ENCODE peak calls at places on chromosomes 16 and 17, in six cellular contexts. X is right cardiac atrium; U is naive thymus-derived CD4-positive, alpha-beta T cell; M is Panc1; G is left lung; N is CD8-positive, alpha-beta T cell. H is an unnamed sample.

GRCh38 chr17:27218041-27218440 is 75.9 kb upstream of the WSB1 start:
- ATAC-seq in X (no peak), U (no peak), M (no peak), G (no peak), N (no peak), H (no peak)

GRCh38 chr16:56514845-56515244 is 5.0 kb downstream of the BBS2 start:
- ATAC-seq in X (no peak), U (no peak), M (no peak), G (peak; percentile 7), N (no peak), H (no peak)

GRCh38 chr17:64572682-64573154 is 65.9 kb downstream of the CEP95 start:
- ATAC-seq in X (peak; percentile 75), U (peak; percentile 72), M (no peak), G (peak; percentile 33), N (peak; percentile 55), H (peak; percentile 72)

GRCh38 chr17:17089796-17090641 is 47.8 kb downstream of the MPRIP start:
- ATAC-seq in X (no peak), U (no peak), M (no peak), G (peak; percentile 7), N (no peak), H (no peak)

GRCh38 chr17:77264617-77265230 is 124.0 kb downstream of the SEC14L1 start:
- ATAC-seq in X (no peak), U (no peak), M (no peak), G (peak; percentile 72), N (no peak), H (no peak)

GRCh38 chr17:3546521-3546920 is 11.1 kb downstream of the TRPV3 start:
- ATAC-seq in X (no peak), U (no peak), M (no peak), G (no peak), N (no peak), H (no peak)

GRCh38 chr16:1176280-1176897 is 23.5 kb downstream of the CACNA1H start:
- ATAC-seq in X (no peak), U (no peak), M (peak; percentile 32), G (no peak), N (no peak), H (no peak)

GRCh38 chr17:59427996-59428395 is 96.5 kb downstream of the YPEL2 start:
- ATAC-seq in X (no peak), U (no peak), M (no peak), G (peak; percentile 29), N (no peak), H (peak; percentile 25)

GRCh38 chr17:19534562-19535149 is 1.0 kb downstream of the SLC47A1 start:
- ATAC-seq in X (no peak), U (peak; percentile 49), M (no peak), G (no peak), N (peak; percentile 40), H (no peak)

GRCh38 chr16:88534731-88535141 is 35.5 kb upstream of the ZC3H18 start:
- ATAC-seq in X (no peak), U (peak; percentile 31), M (no peak), G (peak; percentile 5), N (peak; percentile 4), H (peak; percentile 11)

GRCh38 chr17:56594528-56595418 is 1.3 kb downstream of the NOG start:
- ATAC-seq in X (peak; percentile 4), U (peak; percentile 27), M (peak; percentile 31), G (peak; percentile 1), N (no peak), H (no peak)

GRCh38 chr17:32265896-32266388 is 310 bp downstream of the RHBDL3 start:
- ATAC-seq in X (no peak), U (peak; percentile 10), M (peak; percentile 33), G (no peak), N (peak; percentile 2), H (peak; percentile 27)
- H3K27me3 ChIP-seq in X (no peaks in the 10 kb centered on the region), U (peaks cover 6% of the 10 kb centered on the region), M (peaks cover 14% of the 10 kb centered on the region), G (peaks cover 16% of the 10 kb centered on the region), N (peaks cover 13% of the 10 kb centered on the region), H (peaks cover 41% of the 10 kb centered on the region)

GRCh38 chr17:74325376-74325742 is 667 bp upstream of the KIF19 start:
- ATAC-seq in X (peak; percentile 49), U (peak; percentile 8), M (peak; percentile 27), G (no peak), N (peak; percentile 20), H (no peak)

GRCh38 chr17:74325743-74326379 is at the start of gene KIF19:
- ATAC-seq in X (peak; percentile 90), U (peak; percentile 87), M (peak; percentile 31), G (peak; percentile 88), N (peak; percentile 91), H (peak; percentile 51)

GRCh38 chr17:74328487-74328886 is 2.5 kb downstream of the KIF19 start:
- ATAC-seq in X (no peak), U (no peak), M (no peak), G (no peak), N (no peak), H (no peak)

GRCh38 chr17:74326506-74326905 is 480 bp downstream of the KIF19 start:
- ATAC-seq in X (no peak), U (no peak), M (no peak), G (no peak), N (no peak), H (no peak)

GRCh38 chr17:74324521-74324920 is 1.5 kb upstream of the KIF19 start:
- ATAC-seq in X (no peak), U (no peak), M (no peak), G (no peak), N (no peak), H (no peak)
- H3K27me3 ChIP-seq in X (no peaks in the 10 kb centered on the region), U (no peaks in the 10 kb centered on the region), M (no peaks in the 10 kb centered on the region), G (peaks cover 20% of the 10 kb centered on the region), N (no peaks in the 10 kb centered on the region), H (peaks cover 53% of the 10 kb centered on the region)

GRCh38 chr16:23303685-23304084 is 1.6 kb downstream of the SCNN1B start:
- ATAC-seq in X (no peak), U (no peak), M (no peak), G (no peak), N (no peak), H (no peak)
- H3K27me3 ChIP-seq in X (peaks cover 3% of the 10 kb centered on the region), U (no peaks in the 10 kb centered on the region), M (peaks cover 4% of the 10 kb centered on the region), G (peaks cover 13% of the 10 kb centered on the region), N (no peaks in the 10 kb centered on the region), H (peaks cover 77% of the 10 kb centered on the region)

GRCh38 chr16:71359431-71359830 is 908 bp downstream of the CALB2 start:
- ATAC-seq in X (no peak), U (no peak), M (no peak), G (no peak), N (no peak), H (no peak)
- H3K27me3 ChIP-seq in X (no peaks in the 10 kb centered on the region), U (no peaks in the 10 kb centered on the region), M (no peaks in the 10 kb centered on the region), G (no peaks in the 10 kb centered on the region), N (peaks cover 8% of the 10 kb centered on the region), H (peaks cover 45% of the 10 kb centered on the region)

GRCh38 chr16:76197925-76198324 is 79.3 kb upstream of the CNTNAP4 start:
- ATAC-seq in X (no peak), U (no peak), M (no peak), G (no peak), N (no peak), H (no peak)
- H3K27me3 ChIP-seq in X (no peaks in the 10 kb centered on the region), U (no peaks in the 10 kb centered on the region), M (no peaks in the 10 kb centered on the region), G (no peaks in the 10 kb centered on the region), N (no peaks in the 10 kb centered on the region), H (no peaks in the 10 kb centered on the region)

DNA sequence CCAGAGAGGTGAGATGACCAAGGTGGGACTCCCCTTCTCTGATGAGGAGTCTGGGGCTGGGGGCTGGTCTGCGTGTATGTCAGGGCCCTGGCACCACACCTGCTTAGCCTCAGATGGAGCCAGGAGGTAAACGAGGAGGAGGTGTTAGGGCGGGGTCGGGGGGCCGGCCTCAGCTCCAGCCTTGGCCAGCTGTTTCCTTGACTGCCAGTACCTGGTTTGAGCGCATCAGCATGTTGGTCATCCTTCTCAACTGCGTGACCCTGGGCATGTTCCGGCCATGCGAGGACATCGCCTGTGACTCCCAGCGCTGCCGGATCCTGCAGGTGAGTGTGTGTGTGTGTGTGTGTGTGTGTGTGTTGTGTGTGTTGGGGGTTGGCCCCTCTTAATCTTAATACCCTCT is 8.1 kb downstream of the CACNA1G start:
- ATAC-seq in X (no peak), U (no peak), M (no peak), G (no peak), N (no peak), H (no peak)
- H3K27me3 ChIP-seq in X (no peaks in the 10 kb centered on the region), U (peaks cover 2% of the 10 kb centered on the region), M (no peaks in the 10 kb centered on the region), G (no peaks in the 10 kb centered on the region), N (peaks cover 5% of the 10 kb centered on the region), H (peaks cover 46% of the 10 kb centered on the region)

H was measured in gastroesophageal sphincter.